ENCODE peak calls at places on chromosomes 3 and 15, in ten cellular contexts. P, V, S, U, J, M, Y, K, C and W are unnamed samples.

GRCh38 chr3:94522488-94522887 is 459.6 kb downstream of the NSUN3 start:
- DNase-seq in P (no peak), V (no peak), S (peak), U (no peak), J (no peak), M (no peak), Y (no peak), K (no peak), C (no peak), W (no peak)

GRCh38 chr3:106758459-106758858 is 618.8 kb upstream of the CCDC54 start:
- DNase-seq in P (no peak), V (no peak), S (no peak), U (no peak), J (no peak), M (no peak), Y (no peak), K (no peak), C (no peak), W (no peak)

GRCh38 chr15:91228391-91228790 is 128.3 kb downstream of the SV2B start:
- DNase-seq in P (no peak), V (no peak), S (no peak), U (no peak), J (no peak), M (no peak), Y (no peak), K (no peak), C (no peak), W (no peak)

GRCh38 chr3:102532901-102533300 is 98.1 kb downstream of the ZPLD1 start:
- DNase-seq in P (no peak), V (no peak), S (no peak), U (no peak), J (no peak), M (peak), Y (no peak), K (no peak), C (no peak), W (no peak)

GRCh38 chr3:20511863-20512262 is 325.9 kb upstream of the SGO1 start:
- DNase-seq in P (peak), V (no peak), S (peak), U (no peak), J (peak), M (peak), Y (no peak), K (no peak), C (peak), W (no peak)

GRCh38 chr15:38707802-38708671 is 143.4 kb upstream of the RASGRP1 start:
- DNase-seq in P (peak), V (peak), S (peak), U (no peak), J (no peak), M (peak), Y (peak), K (no peak), C (peak), W (no peak)

GRCh38 chr3:31596176-31596575 is 63.5 kb downstream of the STT3B start:
- DNase-seq in P (no peak), V (no peak), S (no peak), U (no peak), J (no peak), M (no peak), Y (no peak), K (no peak), C (no peak), W (no peak)

GRCh38 chr3:31132132-31132769 is 237.8 kb upstream of the GADL1 start:
- DNase-seq in P (no peak), V (peak), S (peak), U (no peak), J (peak), M (peak), Y (no peak), K (no peak), C (peak), W (peak)

GRCh38 chr3:9932843-9933560 is 632 bp upstream of the CRELD1 start:
- DNase-seq in P (peak), V (peak), S (peak), U (peak), J (no peak), M (peak), Y (peak), K (peak), C (peak), W (peak)

GRCh38 chr3:8238434-8238833 is 263.2 kb upstream of the LMCD1 start:
- DNase-seq in P (no peak), V (no peak), S (no peak), U (no peak), J (no peak), M (no peak), Y (no peak), K (no peak), C (no peak), W (no peak)

GRCh38 chr3:60182697-60183096 is 1068.6 kb downstream of the FHIT start:
- DNase-seq in P (no peak), V (no peak), S (no peak), U (no peak), J (no peak), M (no peak), Y (no peak), K (no peak), C (no peak), W (no peak)
- TF ChIP-seq CTCF in P (no peak), V (no peak), S (peak), U (no peak), J (peak), M (no peak), Y (no peak), K (no peak), C (no peak), W (no peak)

GRCh38 chr3:157447026-157447694 is 10.5 kb downstream of the PTX3 start:
- DNase-seq in P (no peak), V (peak), S (peak), U (no peak), J (no peak), M (no peak), Y (no peak), K (no peak), C (peak), W (no peak)
- TF ChIP-seq CTCF in P (peak), V (peak), S (peak), U (no peak), J (peak), M (no peak), Y (peak), K (peak), C (peak), W (peak)

GRCh38 chr3:161272524-161272923 is 51.4 kb downstream of the NMD3 start:
- DNase-seq in P (no peak), V (no peak), S (no peak), U (no peak), J (no peak), M (no peak), Y (no peak), K (no peak), C (no peak), W (no peak)

GRCh38 chr3:161275919-161276318 is 54.8 kb downstream of the NMD3 start:
- DNase-seq in P (no peak), V (no peak), S (no peak), U (no peak), J (no peak), M (no peak), Y (no peak), K (no peak), C (no peak), W (no peak)

GRCh38 chr3:161271646-161272045 is 50.5 kb downstream of the NMD3 start:
- DNase-seq in P (no peak), V (no peak), S (no peak), U (no peak), J (no peak), M (no peak), Y (no peak), K (no peak), C (no peak), W (no peak)

GRCh38 chr3:161273589-161274218 is 52.6 kb downstream of the NMD3 start:
- DNase-seq in P (no peak), V (peak), S (peak), U (no peak), J (no peak), M (peak), Y (peak), K (no peak), C (peak), W (no peak)

GRCh38 chr3:161274691-161275298 is 53.7 kb downstream of the NMD3 start:
- DNase-seq in P (peak), V (peak), S (peak), U (peak), J (peak), M (peak), Y (peak), K (no peak), C (peak), W (no peak)
- TF ChIP-seq CTCF in P (peak), V (peak), S (peak), U (peak), J (peak), M (peak), Y (no peak), K (peak), C (peak), W (peak)

DNA sequence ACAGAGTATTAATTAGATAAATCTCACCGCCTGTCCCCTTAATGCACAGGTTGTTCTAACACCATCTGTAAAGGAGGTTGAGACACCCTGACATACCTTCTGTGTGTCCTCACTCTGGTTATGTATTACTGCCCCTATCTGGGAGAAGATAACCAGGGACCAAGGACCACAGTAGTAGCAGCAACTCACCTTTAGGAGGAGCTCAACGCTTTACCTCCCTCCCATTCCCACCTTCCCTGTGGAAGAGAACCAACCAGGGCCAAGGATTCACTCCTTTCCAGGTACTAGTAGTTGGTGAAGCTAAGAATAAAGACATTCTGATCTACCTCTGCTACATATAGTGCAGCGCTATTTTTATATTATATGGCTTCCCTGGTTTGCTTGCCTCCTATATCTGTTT is 232.6 kb downstream of the MEX3B start:
- DNase-seq in P (peak), V (peak), S (peak), U (no peak), J (no peak), M (no peak), Y (no peak), K (no peak), C (no peak), W (no peak)
- TF ChIP-seq CTCF in P (peak), V (peak), S (peak), U (no peak), J (peak), M (peak), Y (no peak), K (no peak), C (no peak), W (peak)

DNA sequence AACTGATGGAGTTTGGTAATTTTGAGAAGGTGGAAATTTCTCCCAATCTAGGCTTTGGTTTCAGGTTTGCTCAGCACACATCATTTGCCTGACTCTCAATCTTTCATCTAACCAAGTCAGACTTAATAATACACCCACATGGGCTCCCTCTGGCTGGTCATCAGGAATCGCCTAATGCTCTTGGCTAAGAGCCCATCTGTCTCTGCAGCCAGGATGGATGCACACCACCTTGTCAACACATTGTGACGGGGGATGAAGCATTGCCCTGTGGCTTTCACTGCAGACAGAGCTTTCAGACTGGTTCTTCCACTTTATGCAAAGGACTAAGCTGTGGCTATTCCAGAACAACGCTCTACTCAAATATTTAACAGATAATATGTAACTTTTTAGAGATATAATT is 3.0 kb upstream of the HDGFL3 start:
- DNase-seq in P (peak), V (no peak), S (no peak), U (no peak), J (no peak), M (peak), Y (no peak), K (no peak), C (no peak), W (no peak)
- TF ChIP-seq CTCF in P (peak), V (no peak), S (no peak), U (no peak), J (no peak), M (no peak), Y (no peak), K (no peak), C (no peak), W (no peak)

GRCh38 chr15:66387176-66388056 is 704 bp downstream of the MAP2K1 start:
- DNase-seq in P (peak), V (no peak), S (peak), U (peak), J (no peak), M (peak), Y (peak), K (peak), C (peak), W (no peak)
- TF ChIP-seq CTCF in P (peak), V (no peak), S (peak), U (no peak), J (peak), M (peak), Y (no peak), K (peak), C (peak), W (peak)

DNA sequence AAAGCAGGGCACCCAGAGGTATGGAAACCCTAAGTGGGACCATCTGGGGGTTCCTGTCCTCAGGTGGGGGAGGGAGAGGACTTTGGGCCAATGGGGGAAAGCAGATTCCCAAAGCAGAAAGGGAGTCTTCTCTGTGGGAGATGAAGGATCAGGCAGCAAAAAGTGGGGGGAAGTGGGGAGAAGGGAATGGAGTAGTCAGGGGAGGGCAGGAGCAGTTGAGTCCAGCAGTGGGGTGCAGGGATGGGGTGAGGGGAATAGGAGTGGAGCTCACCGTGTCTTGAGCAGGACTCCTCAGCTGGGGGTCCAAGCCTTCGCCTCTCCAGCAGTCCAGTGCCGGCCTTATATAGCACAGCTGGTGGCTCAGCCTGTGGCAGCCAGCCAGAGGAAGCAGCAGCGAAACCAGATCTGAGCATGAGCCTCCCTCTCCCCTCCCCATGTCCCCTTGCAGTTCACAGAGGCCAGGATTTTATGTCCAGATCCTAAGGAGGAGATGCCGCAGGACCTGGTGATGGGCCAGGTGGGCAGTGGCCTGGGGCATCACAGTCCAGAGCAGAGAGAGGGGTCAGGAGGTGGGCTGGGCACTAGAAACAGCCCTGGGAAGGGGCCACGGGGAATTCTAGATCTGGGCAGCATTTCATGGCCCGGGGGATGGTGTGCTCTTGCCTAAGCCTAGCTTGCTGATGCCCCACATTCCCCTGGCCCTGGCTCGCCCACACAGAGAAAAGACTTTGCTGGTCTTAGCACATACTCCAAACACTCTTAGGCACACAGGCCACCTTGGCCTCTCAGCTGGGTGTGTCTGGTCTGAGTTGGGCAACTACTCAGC is at the start of gene CILP:
- DNase-seq in P (no peak), V (no peak), S (peak), U (no peak), J (peak), M (no peak), Y (peak), K (no peak), C (no peak), W (no peak)
- TF ChIP-seq CTCF in P (no peak), V (no peak), S (no peak), U (no peak), J (no peak), M (no peak), Y (no peak), K (no peak), C (no peak), W (no peak)